ENCODE peak calls at places on chromosomes 16 and 17, in nine cellular contexts. One of them, this sample, is unnamed.

GRCh38 chr16:66548068-66548467 is 1.9 kb downstream of the TK2 start:
- DNase-seq in heart left ventricle: no peak
- DNase-seq in esophagus squamous epithelium: no peak
- DNase-seq in thyroid gland: no peak
- DNase-seq in IMR-90: no peak
- DNase-seq in NB4: no peak
- DNase-seq in sigmoid colon: no peak
- DNase-seq in uterus: no peak
- DNase-seq in ovary: no peak
- DNase-seq in this sample: no peak

GRCh38 chr17:82866521-82867214 is 26.8 kb upstream of the ZNF750 start:
- DNase-seq in NB4: no peak
- DNase-seq in uterus: peak; percentile 57
- DNase-seq in sigmoid colon: peak; percentile 88
- DNase-seq in esophagus squamous epithelium: no peak
- DNase-seq in IMR-90: peak; percentile 94
- DNase-seq in heart left ventricle: no peak
- DNase-seq in thyroid gland: no peak
- DNase-seq in ovary: no peak
- DNase-seq in this sample: no peak

GRCh38 chr16:53456625-53457024 is 22.4 kb downstream of the RBL2 start:
- DNase-seq in heart left ventricle: no peak
- DNase-seq in esophagus squamous epithelium: no peak
- DNase-seq in thyroid gland: no peak
- DNase-seq in IMR-90: no peak
- DNase-seq in uterus: no peak
- DNase-seq in NB4: peak; percentile 45
- DNase-seq in ovary: no peak
- DNase-seq in sigmoid colon: no peak
- DNase-seq in this sample: no peak

GRCh38 chr16:4212934-4213296 is 29.0 kb downstream of the SRL start:
- DNase-seq in esophagus squamous epithelium: no peak
- DNase-seq in ovary: no peak
- DNase-seq in NB4: peak; percentile 21
- DNase-seq in thyroid gland: peak; percentile 59
- DNase-seq in sigmoid colon: no peak
- DNase-seq in uterus: no peak
- DNase-seq in IMR-90: peak; percentile 61
- DNase-seq in heart left ventricle: no peak
- DNase-seq in this sample: peak; percentile 61

GRCh38 chr17:3557768-3558583 is at the start of gene TRPV3:
- DNase-seq in ovary: no peak
- DNase-seq in uterus: no peak
- DNase-seq in heart left ventricle: no peak
- DNase-seq in thyroid gland: peak; percentile 25
- DNase-seq in IMR-90: no peak
- DNase-seq in sigmoid colon: no peak
- DNase-seq in NB4: no peak
- DNase-seq in esophagus squamous epithelium: peak; percentile 45
- DNase-seq in this sample: no peak

GRCh38 chr17:3926860-3927627 is 10.8 kb upstream of the P2RX1 start:
- DNase-seq in heart left ventricle: no peak
- DNase-seq in NB4: no peak
- DNase-seq in ovary: no peak
- DNase-seq in uterus: no peak
- DNase-seq in sigmoid colon: no peak
- DNase-seq in esophagus squamous epithelium: no peak
- DNase-seq in thyroid gland: peak; percentile 65
- DNase-seq in IMR-90: no peak
- DNase-seq in this sample: no peak

GRCh38 chr16:4510131-4510530 is 28.4 kb downstream of the CDIP1 start:
- DNase-seq in IMR-90: no peak
- DNase-seq in uterus: no peak
- DNase-seq in heart left ventricle: no peak
- DNase-seq in sigmoid colon: no peak
- DNase-seq in ovary: no peak
- DNase-seq in esophagus squamous epithelium: no peak
- DNase-seq in thyroid gland: no peak
- DNase-seq in NB4: no peak
- DNase-seq in this sample: no peak

GRCh38 chr16:50618238-50618918 is 62.7 kb downstream of the SNX20 start:
- DNase-seq in uterus: no peak
- DNase-seq in esophagus squamous epithelium: no peak
- DNase-seq in heart left ventricle: no peak
- DNase-seq in sigmoid colon: no peak
- DNase-seq in NB4: no peak
- DNase-seq in IMR-90: no peak
- DNase-seq in thyroid gland: no peak
- DNase-seq in ovary: no peak
- DNase-seq in this sample: no peak

GRCh38 chr17:44097110-44097810 is 26.2 kb downstream of the HDAC5 start:
- DNase-seq in heart left ventricle: peak; percentile 83
- DNase-seq in NB4: peak; percentile 43
- DNase-seq in IMR-90: peak; percentile 81
- DNase-seq in uterus: no peak
- DNase-seq in esophagus squamous epithelium: no peak
- DNase-seq in sigmoid colon: no peak
- DNase-seq in ovary: no peak
- DNase-seq in thyroid gland: peak; percentile 91
- DNase-seq in this sample: peak; percentile 55

GRCh38 chr16:84190731-84191388 is at the start of gene ADAD2:
- DNase-seq in NB4: peak; percentile 39
- DNase-seq in heart left ventricle: no peak
- DNase-seq in sigmoid colon: no peak
- DNase-seq in uterus: no peak
- DNase-seq in thyroid gland: no peak
- DNase-seq in IMR-90: no peak
- DNase-seq in ovary: no peak
- DNase-seq in esophagus squamous epithelium: no peak
- DNase-seq in this sample: peak; percentile 31

GRCh38 chr16:1470543-1471251 is 4.1 kb downstream of the CLCN7 start:
- DNase-seq in IMR-90: peak; percentile 43
- DNase-seq in thyroid gland: no peak
- DNase-seq in heart left ventricle: no peak
- DNase-seq in sigmoid colon: no peak
- DNase-seq in ovary: no peak
- DNase-seq in NB4: peak; percentile 84
- DNase-seq in uterus: no peak
- DNase-seq in esophagus squamous epithelium: no peak
- DNase-seq in this sample: no peak

GRCh38 chr16:75042423-75043174 is 43.8 kb downstream of the ZNRF1 start:
- DNase-seq in esophagus squamous epithelium: no peak
- DNase-seq in thyroid gland: no peak
- DNase-seq in ovary: no peak
- DNase-seq in sigmoid colon: no peak
- DNase-seq in IMR-90: no peak
- DNase-seq in NB4: peak; percentile 65
- DNase-seq in uterus: no peak
- DNase-seq in heart left ventricle: peak; percentile 14
- DNase-seq in this sample: no peak
- TF ChIP-seq POLR2A in esophagus squamous epithelium: no peak
- TF ChIP-seq POLR2A in thyroid gland: no peak
- TF ChIP-seq POLR2A in ovary: no peak
- TF ChIP-seq POLR2A in sigmoid colon: no peak
- TF ChIP-seq POLR2A in IMR-90: no peak
- TF ChIP-seq POLR2A in NB4: no peak
- TF ChIP-seq POLR2A in uterus: no peak
- TF ChIP-seq POLR2A in heart left ventricle: no peak
- TF ChIP-seq POLR2A in this sample: no peak

DNA sequence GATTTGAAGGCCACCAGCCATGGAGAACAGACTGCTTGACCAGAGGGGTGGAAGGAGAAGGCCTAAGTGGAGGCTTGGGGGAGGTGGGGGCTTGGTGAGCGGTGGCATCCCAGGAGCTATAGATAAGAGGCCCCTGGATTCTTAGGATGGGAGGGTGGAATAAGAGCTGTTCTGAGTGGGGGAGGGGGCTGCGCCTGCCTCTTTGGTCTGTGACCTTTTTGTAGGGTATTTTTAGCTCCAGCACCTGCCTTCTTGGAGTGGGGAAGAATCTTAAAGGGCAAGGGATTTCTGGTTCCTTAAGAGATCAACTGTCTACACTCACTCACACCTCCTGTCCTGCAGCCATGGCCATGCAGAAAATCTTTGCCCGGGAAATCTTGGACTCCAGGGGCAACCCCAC is 567 bp downstream of the ENO3 start:
- DNase-seq in esophagus squamous epithelium: no peak
- DNase-seq in NB4: no peak
- DNase-seq in uterus: no peak
- DNase-seq in ovary: no peak
- DNase-seq in thyroid gland: no peak
- DNase-seq in heart left ventricle: no peak
- DNase-seq in IMR-90: no peak
- DNase-seq in sigmoid colon: no peak
- DNase-seq in this sample: no peak
- TF ChIP-seq POLR2A in esophagus squamous epithelium: no peak
- TF ChIP-seq POLR2A in NB4: no peak
- TF ChIP-seq POLR2A in uterus: no peak
- TF ChIP-seq POLR2A in ovary: no peak
- TF ChIP-seq POLR2A in thyroid gland: no peak
- TF ChIP-seq POLR2A in heart left ventricle: no peak
- TF ChIP-seq POLR2A in IMR-90: no peak
- TF ChIP-seq POLR2A in sigmoid colon: no peak
- TF ChIP-seq POLR2A in this sample: no peak

DNA sequence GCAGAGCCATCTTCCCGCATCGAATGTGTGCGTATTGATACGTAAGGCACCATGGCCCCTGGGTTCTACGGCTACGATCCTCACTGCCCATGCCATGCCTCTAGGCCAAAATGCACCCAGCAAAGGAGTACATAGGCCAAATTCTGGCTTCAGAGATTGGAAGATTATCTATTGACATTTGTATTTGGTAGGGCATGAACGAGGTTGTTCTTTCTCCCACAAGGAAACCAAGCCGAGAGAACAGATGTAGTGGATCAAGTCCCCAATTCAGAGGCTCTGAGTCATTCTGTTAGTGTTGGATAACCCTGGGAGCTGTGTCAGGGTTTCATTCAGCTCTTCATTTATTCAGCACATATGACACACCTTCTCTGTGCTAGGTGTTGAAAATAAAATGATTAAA is 36.5 kb downstream of the HOXB1 start:
- DNase-seq in esophagus squamous epithelium: no peak
- DNase-seq in ovary: no peak
- DNase-seq in uterus: no peak
- DNase-seq in IMR-90: peak; percentile 90
- DNase-seq in thyroid gland: no peak
- DNase-seq in NB4: no peak
- DNase-seq in heart left ventricle: no peak
- DNase-seq in sigmoid colon: no peak
- DNase-seq in this sample: no peak
- TF ChIP-seq POLR2A in esophagus squamous epithelium: no peak
- TF ChIP-seq POLR2A in ovary: no peak
- TF ChIP-seq POLR2A in uterus: no peak
- TF ChIP-seq POLR2A in IMR-90: no peak
- TF ChIP-seq POLR2A in thyroid gland: no peak
- TF ChIP-seq POLR2A in NB4: no peak
- TF ChIP-seq POLR2A in heart left ventricle: no peak
- TF ChIP-seq POLR2A in sigmoid colon: no peak
- TF ChIP-seq POLR2A in this sample: no peak

DNA sequence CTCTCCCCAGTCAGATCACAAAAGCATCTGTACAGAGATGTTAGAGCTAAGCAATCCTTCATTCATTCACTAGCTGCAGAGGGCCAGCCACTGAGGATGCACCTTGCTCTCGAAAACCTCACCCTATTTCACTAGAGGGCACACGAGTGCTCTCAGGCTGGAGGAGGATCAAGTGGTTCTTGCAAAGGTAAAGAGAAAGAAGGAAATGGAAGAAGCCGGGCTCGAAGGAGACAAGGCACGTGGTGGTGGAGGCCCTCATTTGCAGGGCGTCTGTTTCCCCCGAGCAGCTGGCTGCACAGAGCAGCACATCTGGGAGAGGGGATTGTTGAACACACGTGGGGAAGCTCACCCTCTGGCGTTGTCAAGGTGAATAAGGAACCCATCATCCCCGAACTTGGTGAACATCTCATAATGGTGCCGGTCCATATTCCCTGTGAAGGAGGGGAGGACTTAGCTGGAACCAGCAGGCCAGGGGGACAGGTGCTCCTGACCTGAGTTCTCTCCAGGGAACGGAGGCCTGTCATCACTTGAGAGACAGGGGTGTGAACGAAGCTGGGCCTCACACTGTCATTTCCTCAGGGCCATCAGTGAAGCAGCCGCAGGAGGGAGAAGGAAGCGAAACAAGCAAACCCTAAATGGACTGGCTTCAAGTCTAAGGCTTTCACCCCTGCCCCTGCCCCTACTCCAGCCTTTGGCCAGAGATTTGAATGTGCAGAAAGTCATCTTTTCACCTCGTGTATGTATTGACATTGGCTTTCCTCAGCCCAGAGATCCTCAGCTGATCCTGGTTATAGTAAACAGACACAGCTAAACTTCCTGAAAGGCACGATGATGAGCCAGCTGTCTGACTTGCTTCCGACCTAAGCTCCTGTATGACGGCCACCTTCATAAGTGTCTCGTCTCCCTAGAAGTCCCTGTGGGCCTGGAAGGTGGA is 27.6 kb downstream of the PRKAR1A start:
- DNase-seq in NB4: peak; percentile 9
- DNase-seq in heart left ventricle: no peak
- DNase-seq in IMR-90: no peak
- DNase-seq in thyroid gland: peak; percentile 55
- DNase-seq in ovary: no peak
- DNase-seq in esophagus squamous epithelium: no peak
- DNase-seq in uterus: peak; percentile 49
- DNase-seq in sigmoid colon: no peak
- DNase-seq in this sample: no peak
- TF ChIP-seq POLR2A in NB4: no peak
- TF ChIP-seq POLR2A in heart left ventricle: no peak
- TF ChIP-seq POLR2A in IMR-90: no peak
- TF ChIP-seq POLR2A in thyroid gland: no peak
- TF ChIP-seq POLR2A in ovary: no peak
- TF ChIP-seq POLR2A in esophagus squamous epithelium: no peak
- TF ChIP-seq POLR2A in uterus: no peak
- TF ChIP-seq POLR2A in sigmoid colon: no peak
- TF ChIP-seq POLR2A in this sample: no peak

GRCh38 chr17:81130385-81131288 is 34.7 kb upstream of the PVALEF start:
- DNase-seq in heart left ventricle: no peak
- DNase-seq in esophagus squamous epithelium: no peak
- DNase-seq in ovary: no peak
- DNase-seq in thyroid gland: no peak
- DNase-seq in uterus: no peak
- DNase-seq in NB4: no peak
- DNase-seq in sigmoid colon: no peak
- DNase-seq in IMR-90: no peak
- DNase-seq in this sample: no peak
- TF ChIP-seq POLR2A in heart left ventricle: no peak
- TF ChIP-seq POLR2A in esophagus squamous epithelium: no peak
- TF ChIP-seq POLR2A in ovary: no peak
- TF ChIP-seq POLR2A in thyroid gland: no peak
- TF ChIP-seq POLR2A in uterus: no peak
- TF ChIP-seq POLR2A in NB4: no peak
- TF ChIP-seq POLR2A in sigmoid colon: no peak
- TF ChIP-seq POLR2A in IMR-90: no peak
- TF ChIP-seq POLR2A in this sample: no peak

This sample was measured in A549.